ENCODE peak calls at places on chromosomes 16 and 17, in eight cellular contexts. W is T-helper 1 cell, J is retina, G is IMR-90, U is NCI-H1092, O is lower lobe of right lung, R is B cell, A is AG04450. Z is an unnamed sample.

GRCh38 chr17:33140413-33141099 is 148.9 kb downstream of the SPACA3 start:
- DNase-seq in R (no peak), W (no peak), A (no peak), J (peak), O (no peak), U (peak), G (no peak), Z (no peak)

GRCh38 chr17:36195474-36196098 is 972 bp downstream of the CCL3L1 start:
- DNase-seq in O (no peak), A (no peak), W (no peak), U (no peak), G (no peak), R (no peak), J (no peak), Z (no peak)

GRCh38 chr16:85204242-85205010 is 92.2 kb upstream of the CIBAR2 start:
- DNase-seq in J (no peak), A (peak), O (no peak), R (no peak), W (no peak), G (peak), U (no peak), Z (no peak)

GRCh38 chr16:24686678-24687077 is 42.8 kb upstream of the TNRC6A start:
- DNase-seq in W (no peak), R (no peak), G (no peak), O (no peak), J (no peak), A (no peak), U (no peak), Z (no peak)

GRCh38 chr17:62093188-62094155 is 28.4 kb upstream of the MED13 start:
- DNase-seq in U (no peak), R (no peak), O (no peak), A (peak), G (peak), J (no peak), W (no peak), Z (peak)

GRCh38 chr17:49003557-49004511 is 6.6 kb downstream of the IGF2BP1 start:
- DNase-seq in R (peak), O (no peak), U (no peak), J (peak), G (peak), W (no peak), A (no peak), Z (no peak)

GRCh38 chr16:11862489-11862888 is 11.1 kb upstream of the RSL1D1 start:
- DNase-seq in O (no peak), U (no peak), W (no peak), J (no peak), R (no peak), A (no peak), G (no peak), Z (no peak)

GRCh38 chr17:1714980-1715802 is 5.0 kb upstream of the TLCD2 start:
- DNase-seq in U (no peak), R (peak), G (peak), W (peak), O (peak), A (peak), J (no peak), Z (no peak)

GRCh38 chr17:39617446-39618251 is 9.1 kb upstream of the PPP1R1B start:
- DNase-seq in O (peak), J (no peak), R (peak), G (peak), U (peak), W (peak), A (no peak), Z (no peak)

GRCh38 chr16:19804538-19805323 is 79.9 kb downstream of the GPRC5B start:
- DNase-seq in R (no peak), J (no peak), U (peak), W (no peak), O (peak), A (no peak), G (no peak), Z (no peak)

GRCh38 chr17:1177099-1177996 is 2.4 kb downstream of the ABR start:
- DNase-seq in W (no peak), U (no peak), J (peak), G (peak), A (no peak), R (no peak), O (no peak), Z (no peak)

GRCh38 chr17:5485270-5486205 is at the start of gene DERL2:
- DNase-seq in W (no peak), A (no peak), J (no peak), R (no peak), U (no peak), G (peak), O (no peak), Z (no peak)

GRCh38 chr16:68646948-68647659 is 2.0 kb downstream of the CDH3 start:
- DNase-seq in J (no peak), A (no peak), R (no peak), W (no peak), U (no peak), O (no peak), G (no peak), Z (no peak)

GRCh38 chr16:63057342-63057741 is 1021.1 kb upstream of the CDH8 start:
- DNase-seq in U (no peak), O (no peak), J (no peak), G (no peak), R (no peak), A (no peak), W (no peak), Z (no peak)

GRCh38 chr17:16977932-16978331 is 6.0 kb upstream of the TNFRSF13B start:
- DNase-seq in U (no peak), W (no peak), A (no peak), R (no peak), J (no peak), G (peak), O (no peak), Z (peak)

GRCh38 chr17:44875761-44876160 is 23.5 kb downstream of the EFTUD2 start:
- DNase-seq in J (no peak), A (no peak), G (no peak), W (no peak), R (no peak), U (no peak), O (no peak), Z (no peak)

GRCh38 chr17:60079401-60079861 is 710 bp upstream of the HEATR6 start:
- DNase-seq in R (no peak), U (no peak), J (peak), G (no peak), A (no peak), O (no peak), W (no peak), Z (no peak)

GRCh38 chr16:87465306-87465705 is 27.5 kb downstream of the ZCCHC14 start:
- DNase-seq in G (peak), A (peak), O (peak), W (no peak), U (no peak), J (no peak), R (no peak), Z (peak)

GRCh38 chr16:2177561-2177960 is 18.8 kb downstream of the CASKIN1 start:
- DNase-seq in A (no peak), R (no peak), O (no peak), U (no peak), G (no peak), W (no peak), J (no peak), Z (no peak)

GRCh38 chr17:10649031-10649430 is 8.1 kb downstream of the MYH3 start:
- DNase-seq in W (no peak), R (no peak), G (peak), U (no peak), A (no peak), O (no peak), J (no peak), Z (no peak)

GRCh38 chr16:11233727-11234376 is 22.2 kb downstream of the SOCS1 start:
- DNase-seq in U (no peak), O (no peak), J (no peak), G (no peak), A (no peak), R (peak), W (no peak), Z (no peak)

GRCh38 chr17:13582776-13583414 is 18.8 kb downstream of the HS3ST3A1 start:
- DNase-seq in O (no peak), R (no peak), W (no peak), G (peak), U (no peak), J (no peak), A (no peak), Z (no peak)

GRCh38 chr17:56141046-56141839 is 12.0 kb upstream of the ANKFN1 start:
- DNase-seq in O (no peak), G (peak), U (no peak), W (no peak), A (no peak), J (no peak), R (no peak), Z (no peak)

GRCh38 chr17:64390066-64390465 is 594 bp downstream of the PECAM1 start:
- DNase-seq in W (no peak), U (no peak), O (no peak), R (no peak), G (no peak), J (no peak), A (no peak), Z (no peak)

GRCh38 chr17:5769936-5770335 is 185.6 kb upstream of the NLRP1 start:
- DNase-seq in G (no peak), R (no peak), A (no peak), J (peak), U (no peak), O (no peak), W (no peak), Z (no peak)